ENCODE peak calls at places on chromosomes 6 and 20, in six cellular contexts. One of them, this sample, is unnamed.

GRCh38 chr6:43386492-43386891 is 17.0 kb upstream of the ZNF318 start:
- DNase-seq in AG10803: peak
- DNase-seq in ELF-1: no peak
- DNase-seq in ascending aorta: no peak
- DNase-seq in putamen: no peak
- DNase-seq in NCI-H2171 treated with DMSO at 0.1 percent for 48 hours: no peak
- DNase-seq in this sample: peak

GRCh38 chr6:64831680-64832079 is 875.3 kb downstream of the EYS start:
- DNase-seq in AG10803: no peak
- DNase-seq in ELF-1: no peak
- DNase-seq in ascending aorta: no peak
- DNase-seq in putamen: no peak
- DNase-seq in NCI-H2171 treated with DMSO at 0.1 percent for 48 hours: no peak
- DNase-seq in this sample: no peak

GRCh38 chr6:150683320-150683719 is 83.6 kb downstream of the PLEKHG1 start:
- DNase-seq in AG10803: no peak
- DNase-seq in ELF-1: no peak
- DNase-seq in ascending aorta: no peak
- DNase-seq in putamen: no peak
- DNase-seq in NCI-H2171 treated with DMSO at 0.1 percent for 48 hours: no peak
- DNase-seq in this sample: no peak

GRCh38 chr6:168155193-168155592 is 76.2 kb upstream of the FRMD1 start:
- DNase-seq in AG10803: peak
- DNase-seq in ELF-1: peak
- DNase-seq in ascending aorta: no peak
- DNase-seq in putamen: no peak
- DNase-seq in NCI-H2171 treated with DMSO at 0.1 percent for 48 hours: no peak
- DNase-seq in this sample: no peak

GRCh38 chr6:971981-972640 is 279.2 kb upstream of the EXOC2 start:
- DNase-seq in AG10803: peak
- DNase-seq in ELF-1: no peak
- DNase-seq in ascending aorta: no peak
- DNase-seq in putamen: no peak
- DNase-seq in NCI-H2171 treated with DMSO at 0.1 percent for 48 hours: no peak
- DNase-seq in this sample: no peak

GRCh38 chr20:219290-220115 is 7.6 kb upstream of the DEFB129 start:
- DNase-seq in AG10803: peak
- DNase-seq in ELF-1: peak
- DNase-seq in ascending aorta: no peak
- DNase-seq in putamen: no peak
- DNase-seq in NCI-H2171 treated with DMSO at 0.1 percent for 48 hours: peak
- DNase-seq in this sample: peak

GRCh38 chr6:140160494-140160893 is 786.0 kb upstream of the CITED2 start:
- DNase-seq in AG10803: no peak
- DNase-seq in ELF-1: no peak
- DNase-seq in ascending aorta: no peak
- DNase-seq in putamen: no peak
- DNase-seq in NCI-H2171 treated with DMSO at 0.1 percent for 48 hours: no peak
- DNase-seq in this sample: no peak

GRCh38 chr6:39050453-39051112 is 2.0 kb downstream of the GLP1R start:
- DNase-seq in AG10803: no peak
- DNase-seq in ELF-1: no peak
- DNase-seq in ascending aorta: no peak
- DNase-seq in putamen: no peak
- DNase-seq in NCI-H2171 treated with DMSO at 0.1 percent for 48 hours: no peak
- DNase-seq in this sample: no peak

GRCh38 chr20:34215711-34216381 is 25.4 kb upstream of the ASIP start:
- DNase-seq in AG10803: peak
- DNase-seq in ELF-1: peak
- DNase-seq in ascending aorta: peak
- DNase-seq in putamen: peak
- DNase-seq in NCI-H2171 treated with DMSO at 0.1 percent for 48 hours: peak
- DNase-seq in this sample: peak

GRCh38 chr20:57097245-57097935 is 169.1 kb downstream of the BMP7 start:
- DNase-seq in AG10803: no peak
- DNase-seq in ELF-1: no peak
- DNase-seq in ascending aorta: no peak
- DNase-seq in putamen: no peak
- DNase-seq in NCI-H2171 treated with DMSO at 0.1 percent for 48 hours: no peak
- DNase-seq in this sample: peak

GRCh38 chr6:2848851-2849250 is 7.2 kb upstream of the SERPINB1 start:
- DNase-seq in AG10803: no peak
- DNase-seq in ELF-1: peak
- DNase-seq in ascending aorta: no peak
- DNase-seq in putamen: no peak
- DNase-seq in NCI-H2171 treated with DMSO at 0.1 percent for 48 hours: no peak
- DNase-seq in this sample: no peak

GRCh38 chr20:8862092-8862491 is 206.8 kb upstream of the PLCB4 start:
- DNase-seq in AG10803: no peak
- DNase-seq in ELF-1: no peak
- DNase-seq in ascending aorta: no peak
- DNase-seq in putamen: no peak
- DNase-seq in NCI-H2171 treated with DMSO at 0.1 percent for 48 hours: peak
- DNase-seq in this sample: no peak

GRCh38 chr6:11812951-11813350 is 34.3 kb upstream of the ADTRP start:
- DNase-seq in AG10803: no peak
- DNase-seq in ELF-1: no peak
- DNase-seq in ascending aorta: no peak
- DNase-seq in putamen: no peak
- DNase-seq in NCI-H2171 treated with DMSO at 0.1 percent for 48 hours: no peak
- DNase-seq in this sample: no peak

GRCh38 chr6:134420638-134421181 is 102.8 kb upstream of the SGK1 start:
- DNase-seq in AG10803: peak
- DNase-seq in ELF-1: no peak
- DNase-seq in ascending aorta: no peak
- DNase-seq in putamen: no peak
- DNase-seq in NCI-H2171 treated with DMSO at 0.1 percent for 48 hours: no peak
- DNase-seq in this sample: no peak

GRCh38 chr6:56382416-56382940 is 135.1 kb upstream of the COL21A1 start:
- DNase-seq in AG10803: no peak
- DNase-seq in ELF-1: no peak
- DNase-seq in ascending aorta: no peak
- DNase-seq in putamen: no peak
- DNase-seq in NCI-H2171 treated with DMSO at 0.1 percent for 48 hours: no peak
- DNase-seq in this sample: no peak

GRCh38 chr20:45944151-45944964 is 9.9 kb downstream of the PCIF1 start:
- DNase-seq in AG10803: peak
- DNase-seq in ELF-1: no peak
- DNase-seq in ascending aorta: no peak
- DNase-seq in putamen: peak
- DNase-seq in NCI-H2171 treated with DMSO at 0.1 percent for 48 hours: no peak
- DNase-seq in this sample: no peak

GRCh38 chr6:38016824-38017223 is 197.3 kb downstream of the ZFAND3 start:
- DNase-seq in AG10803: no peak
- DNase-seq in ELF-1: no peak
- DNase-seq in ascending aorta: no peak
- DNase-seq in putamen: no peak
- DNase-seq in NCI-H2171 treated with DMSO at 0.1 percent for 48 hours: no peak
- DNase-seq in this sample: no peak

GRCh38 chr6:37242429-37243052 is 15.0 kb upstream of the TBC1D22B start:
- DNase-seq in AG10803: peak
- DNase-seq in ELF-1: peak
- DNase-seq in ascending aorta: no peak
- DNase-seq in putamen: no peak
- DNase-seq in NCI-H2171 treated with DMSO at 0.1 percent for 48 hours: no peak
- DNase-seq in this sample: no peak

GRCh38 chr6:160071805-160072687 is 49.6 kb upstream of the SLC22A1 start:
- DNase-seq in AG10803: peak
- DNase-seq in ELF-1: peak
- DNase-seq in ascending aorta: no peak
- DNase-seq in putamen: no peak
- DNase-seq in NCI-H2171 treated with DMSO at 0.1 percent for 48 hours: no peak
- DNase-seq in this sample: peak

GRCh38 chr6:168962886-168963285 is 290.8 kb downstream of the THBS2 start:
- DNase-seq in AG10803: peak
- DNase-seq in ELF-1: no peak
- DNase-seq in ascending aorta: no peak
- DNase-seq in putamen: peak
- DNase-seq in NCI-H2171 treated with DMSO at 0.1 percent for 48 hours: no peak
- DNase-seq in this sample: no peak

GRCh38 chr6:11103065-11103464 is 8.5 kb downstream of the ERVFRD-1 start:
- DNase-seq in AG10803: no peak
- DNase-seq in ELF-1: no peak
- DNase-seq in ascending aorta: no peak
- DNase-seq in putamen: no peak
- DNase-seq in NCI-H2171 treated with DMSO at 0.1 percent for 48 hours: no peak
- DNase-seq in this sample: no peak

GRCh38 chr20:62236674-62236996 is 1.7 kb upstream of the OSBPL2 start:
- DNase-seq in AG10803: no peak
- DNase-seq in ELF-1: peak
- DNase-seq in ascending aorta: no peak
- DNase-seq in putamen: no peak
- DNase-seq in NCI-H2171 treated with DMSO at 0.1 percent for 48 hours: no peak
- DNase-seq in this sample: no peak

GRCh38 chr20:63977392-63978276 is 1.8 kb downstream of the SAMD10 start:
- DNase-seq in AG10803: peak
- DNase-seq in ELF-1: no peak
- DNase-seq in ascending aorta: no peak
- DNase-seq in putamen: no peak
- DNase-seq in NCI-H2171 treated with DMSO at 0.1 percent for 48 hours: no peak
- DNase-seq in this sample: no peak